ENCODE peak calls at places on chromosomes 11 and 22, in eight cellular contexts. T is dorsolateral prefrontal cortex, Y is aorta, A is fibroblast of lung, L is heart right ventricle, N is brain microvascular endothelial cell, M is cardiac muscle cell, B is MM.1S. S is an unnamed sample.
A peak's percentile ranks its signal among the peaks of the same experiment; 100 is the strongest.

GRCh38 chr22:19668748-19669147 is 45.6 kb upstream of the SEPTIN5 start:
- DNase-seq in M (no peak), Y (no peak), B (no peak), N (no peak), T (no peak), A (no peak), L (no peak), S (no peak)

GRCh38 chr11:96187779-96188624 is 155.0 kb downstream of the MAML2 start:
- DNase-seq in N (peak; percentile 91), Y (peak; percentile 61), T (no peak), A (peak; percentile 67), M (no peak), L (no peak), B (no peak), S (no peak)

GRCh38 chr22:49660794-49661781 is 166.6 kb downstream of the BRD1 start:
- DNase-seq in A (no peak), T (no peak), B (no peak), L (no peak), N (no peak), M (no peak), Y (peak; percentile 33), S (no peak)

GRCh38 chr11:1327064-1327460 is 17.6 kb upstream of the TOLLIP start:
- DNase-seq in N (no peak), A (peak; percentile 47), M (no peak), B (no peak), T (no peak), Y (no peak), L (no peak), S (no peak)

GRCh38 chr22:43707650-43708049 is 104.5 kb downstream of the EFCAB6 start:
- DNase-seq in B (no peak), A (no peak), N (no peak), Y (no peak), M (no peak), T (no peak), L (no peak), S (no peak)

GRCh38 chr11:18769802-18770456 is 21.7 kb downstream of the PTPN5 start:
- DNase-seq in T (no peak), A (no peak), B (peak; percentile 77), N (no peak), M (no peak), L (no peak), Y (no peak), S (no peak)

GRCh38 chr22:44382461-44383038 is 69.8 kb upstream of the SHISAL1 start:
- DNase-seq in T (no peak), B (no peak), A (no peak), N (no peak), M (no peak), Y (peak; percentile 22), L (no peak), S (no peak)

GRCh38 chr11:9077164-9077563 is 14.2 kb downstream of the SCUBE2 start:
- DNase-seq in M (no peak), B (peak; percentile 62), L (no peak), T (no peak), Y (no peak), A (no peak), N (no peak), S (no peak)

DNA sequence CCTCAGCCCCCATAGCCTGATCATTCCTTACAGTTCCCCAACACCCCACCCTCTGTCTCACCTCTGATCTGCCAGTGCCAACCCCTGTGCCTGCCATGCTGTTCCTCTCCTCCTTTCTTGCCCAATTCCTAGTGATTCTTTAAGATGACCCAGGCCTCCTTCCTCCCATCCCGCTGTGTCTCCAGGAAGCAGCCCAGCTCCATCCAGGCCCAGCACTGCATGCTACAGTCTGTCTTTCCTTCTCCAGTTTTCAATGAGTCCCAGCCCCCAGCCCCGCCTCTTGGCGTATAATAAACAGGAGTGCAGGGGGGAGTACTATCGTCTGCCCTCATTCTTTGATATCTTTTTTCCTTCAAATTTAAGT is 12.3 kb downstream of the LTBP3 start:
- DNase-seq in B (no peak), Y (no peak), L (no peak), M (no peak), A (no peak), T (no peak), N (no peak), S (no peak)
- H3K4me3 ChIP-seq in B (peak overlapping the region; percentile 59), Y (no peak overlapping the region), L (no peak overlapping the region), M (no peak overlapping the region), A (no peak overlapping the region), T (no peak overlapping the region), N (no peak overlapping the region), S (no peak overlapping the region)

GRCh38 chr11:34641456-34641855 is 20.6 kb downstream of the EHF start:
- DNase-seq in M (no peak), A (no peak), B (no peak), L (no peak), T (no peak), Y (no peak), N (no peak), S (no peak)

GRCh38 chr11:34640050-34640971 is 19.4 kb downstream of the EHF start:
- DNase-seq in A (peak; percentile 80), T (no peak), L (no peak), B (no peak), M (no peak), N (no peak), Y (no peak), S (peak; percentile 77)

GRCh38 chr11:34638897-34639296 is 18.0 kb downstream of the EHF start:
- DNase-seq in T (no peak), L (no peak), M (no peak), N (no peak), A (no peak), Y (no peak), B (no peak), S (no peak)

GRCh38 chr11:34637303-34637702 is 16.4 kb downstream of the EHF start:
- DNase-seq in N (no peak), B (no peak), Y (no peak), L (peak; percentile 21), M (no peak), A (no peak), T (peak; percentile 21), S (peak; percentile 65)

DNA sequence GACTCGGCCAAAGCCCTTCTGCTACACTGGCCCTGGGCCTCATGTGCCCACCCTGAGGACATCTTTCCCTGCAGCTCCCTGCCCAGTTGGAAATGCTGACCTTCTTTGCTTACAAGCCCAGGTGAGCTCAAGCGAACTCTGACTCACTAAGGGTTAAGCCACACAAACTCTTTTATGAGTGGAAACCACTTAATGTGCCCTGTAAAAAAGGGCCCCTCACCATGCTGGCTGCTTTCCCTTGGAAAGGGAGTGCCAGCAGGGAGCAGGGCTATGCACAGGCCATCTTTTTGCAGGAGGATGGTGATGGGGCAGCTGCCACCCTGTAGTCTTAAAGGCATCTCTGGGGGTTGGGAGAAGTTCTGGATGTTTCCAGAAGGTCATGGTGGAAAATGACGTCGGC is 18.7 kb downstream of the EHF start:
- DNase-seq in L (no peak), M (no peak), T (no peak), B (no peak), N (no peak), A (no peak), Y (no peak), S (peak; percentile 51)
- H3K27ac ChIP-seq in L (no peak overlapping the region), M (no peak overlapping the region), T (no peak overlapping the region), B (no peak overlapping the region), N (no peak overlapping the region), A (no peak overlapping the region), Y (no peak overlapping the region), S (peak overlapping the region; percentile 90)

GRCh38 chr11:47451436-47451835 is 2.5 kb upstream of the RAPSN start:
- DNase-seq in A (no peak), B (no peak), N (no peak), M (no peak), Y (no peak), L (no peak), T (no peak), S (no peak)

GRCh38 chr11:47447906-47448305 is 1.0 kb downstream of the RAPSN start:
- DNase-seq in A (no peak), T (no peak), Y (no peak), B (no peak), L (no peak), N (no peak), M (no peak), S (no peak)

GRCh38 chr11:47451990-47452389 is 3.1 kb upstream of the RAPSN start:
- DNase-seq in B (no peak), A (no peak), N (no peak), L (no peak), Y (no peak), T (no peak), M (no peak), S (no peak)

GRCh38 chr11:47448566-47449427 is at the start of gene RAPSN:
- DNase-seq in L (peak; percentile 37), A (no peak), T (no peak), B (no peak), Y (no peak), N (no peak), M (no peak), S (no peak)

DNA sequence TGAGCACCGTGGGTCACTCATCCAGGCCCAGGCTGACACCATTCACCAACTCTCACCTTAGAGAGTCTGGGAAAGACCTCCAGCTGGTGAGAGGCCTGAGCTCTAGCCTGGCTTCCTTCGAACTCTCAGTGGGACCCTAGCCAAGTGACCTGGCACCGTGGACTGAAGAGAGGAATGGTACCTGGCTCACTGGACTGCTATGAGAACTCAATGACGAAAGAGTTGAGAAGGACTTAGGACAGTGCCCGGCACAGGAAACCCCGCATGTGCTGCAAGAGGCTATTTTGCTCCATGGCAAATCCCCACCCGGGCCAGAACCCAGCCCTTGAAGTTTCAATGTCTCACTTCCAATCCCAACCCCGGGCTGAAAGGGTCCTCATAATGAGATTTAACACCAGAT is 605 bp upstream of the RAPSN start:
- DNase-seq in Y (no peak), M (no peak), A (no peak), T (no peak), L (no peak), B (no peak), N (no peak), S (peak; percentile 31)
- H3K4me3 ChIP-seq in Y (no peak overlapping the region), M (no peak overlapping the region), A (no peak overlapping the region), T (no peak overlapping the region), L (no peak overlapping the region), B (no peak overlapping the region), N (no peak overlapping the region), S (no peak overlapping the region)

GRCh38 chr11:76455331-76455730 is 10.5 kb downstream of the EMSY start:
- DNase-seq in A (no peak), Y (no peak), M (peak; percentile 71), T (no peak), B (no peak), N (peak; percentile 29), L (no peak), S (no peak)

GRCh38 chr11:76456571-76456970 is 11.8 kb downstream of the EMSY start:
- DNase-seq in M (no peak), B (no peak), T (no peak), N (no peak), L (no peak), Y (no peak), A (no peak), S (no peak)

GRCh38 chr11:76448506-76448905 is 3.7 kb downstream of the EMSY start:
- DNase-seq in Y (no peak), N (no peak), A (no peak), M (no peak), L (no peak), T (no peak), B (no peak), S (no peak)

GRCh38 chr11:76455931-76456330 is 11.1 kb downstream of the EMSY start:
- DNase-seq in M (no peak), Y (no peak), B (no peak), A (no peak), T (no peak), N (no peak), L (no peak), S (no peak)

DNA sequence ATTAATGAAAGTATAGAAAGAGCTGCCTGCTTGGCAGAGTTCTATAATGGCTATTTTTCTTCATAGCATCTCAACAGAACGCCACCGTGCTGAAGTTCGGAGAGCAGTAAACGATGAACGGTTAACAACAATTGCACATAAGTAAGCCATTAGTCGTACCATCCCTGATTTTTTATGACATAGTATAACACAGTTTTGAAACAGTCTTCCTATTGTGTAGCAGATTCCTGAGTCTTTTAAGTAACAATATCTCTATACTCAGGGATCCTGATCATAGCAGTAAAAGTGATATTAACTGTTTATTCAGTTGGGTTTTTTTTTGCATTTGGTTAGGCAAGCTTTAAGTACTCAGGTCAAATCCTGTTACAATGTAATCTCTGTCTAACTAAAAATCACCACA is 8.4 kb downstream of the EMSY start:
- DNase-seq in A (no peak), N (no peak), Y (no peak), B (no peak), L (no peak), T (no peak), M (no peak), S (no peak)
- H3K27ac ChIP-seq in A (no peak overlapping the region), N (no peak overlapping the region), Y (no peak overlapping the region), B (no peak overlapping the region), L (no peak overlapping the region), T (no peak overlapping the region), M (peak overlapping the region; percentile 91), S (no peak overlapping the region)